ENCODE peak calls at places on chromosomes 7 and 10, in five cellular contexts. H, K, P, N and G are unnamed samples.

GRCh38 chr10:60422809-60423208 is 33.1 kb upstream of the ANK3 start:
- DNase-seq in P (no peak), N (no peak), K (no peak), H (no peak), G (peak; percentile 84)

GRCh38 chr7:22782616-22783232 is 39.9 kb downstream of the TOMM7 start:
- DNase-seq in H (peak; percentile 84), N (no peak), K (peak; percentile 79), P (no peak), G (peak; percentile 44)

GRCh38 chr7:121012919-121013318 is 24.4 kb downstream of the CPED1 start:
- DNase-seq in N (no peak), P (no peak), H (no peak), K (no peak), G (no peak)

GRCh38 chr10:44389150-44389549 is 4.3 kb upstream of the CXCL12 start:
- DNase-seq in P (no peak), N (no peak), H (no peak), K (no peak), G (no peak)

GRCh38 chr10:17061418-17061817 is 68.2 kb downstream of the CUBN start:
- DNase-seq in H (no peak), N (no peak), K (peak; percentile 9), P (no peak), G (no peak)

GRCh38 chr7:80830584-80831319 is 88.1 kb downstream of the SEMA3C start:
- DNase-seq in H (no peak), N (no peak), K (no peak), P (no peak), G (no peak)

GRCh38 chr7:157143788-157144187 is 5.1 kb downstream of the UBE3C start:
- DNase-seq in H (no peak), K (no peak), P (no peak), N (no peak), G (no peak)

GRCh38 chr10:21055339-21056135 is 158.4 kb upstream of the NEBL start:
- DNase-seq in K (no peak), N (no peak), H (no peak), P (no peak), G (no peak)

GRCh38 chr10:21427804-21428481 is 97.5 kb downstream of the SKIDA1 start:
- DNase-seq in N (no peak), H (peak; percentile 26), P (no peak), K (no peak), G (peak; percentile 24)

GRCh38 chr7:101208794-101209193 is 8.0 kb upstream of the MOGAT3 start:
- DNase-seq in P (no peak), K (no peak), H (no peak), N (no peak), G (no peak)

GRCh38 chr10:96797485-96797884 is 34.6 kb upstream of the LCOR start:
- DNase-seq in K (no peak), N (no peak), P (no peak), H (no peak), G (no peak)

GRCh38 chr10:128314691-128315090 is 188.5 kb upstream of the MKI67 start:
- DNase-seq in N (no peak), H (no peak), P (no peak), K (no peak), G (no peak)

GRCh38 chr10:89189211-89189734 is 17.8 kb downstream of the CH25H start:
- DNase-seq in N (no peak), H (no peak), P (no peak), K (no peak), G (no peak)

GRCh38 chr10:94293344-94293743 is 69.4 kb downstream of the NOC3L start:
- DNase-seq in P (no peak), N (no peak), H (no peak), K (no peak), G (no peak)

GRCh38 chr10:67079126-67079525 is 153.3 kb downstream of the LRRTM3 start:
- DNase-seq in P (no peak), K (no peak), H (no peak), N (no peak), G (no peak)

GRCh38 chr7:99404235-99404976 is 4.0 kb downstream of the PDAP1 start:
- DNase-seq in P (no peak), N (no peak), H (no peak), K (no peak), G (no peak)

GRCh38 chr7:94511763-94512162 is 2.2 kb downstream of the CASD1 start:
- DNase-seq in H (no peak), N (no peak), P (no peak), K (no peak), G (no peak)
- TF ChIP-seq CREB1 in H (no peak), N (no peak), P (no peak), K (no peak), G (no peak)

GRCh38 chr10:70674560-70675495 is 2.5 kb downstream of the ADAMTS14 start:
- DNase-seq in P (no peak), H (no peak), N (no peak), K (no peak), G (no peak)

GRCh38 chr10:70675496-70676161 is 3.3 kb downstream of the ADAMTS14 start:
- DNase-seq in H (no peak), K (no peak), N (no peak), P (no peak), G (no peak)

GRCh38 chr10:70672165-70672992 is at the start of gene ADAMTS14:
- DNase-seq in P (peak; percentile 13), K (peak; percentile 97), N (no peak), H (peak; percentile 78), G (no peak)

GRCh38 chr10:70672993-70673928 is 955 bp downstream of the ADAMTS14 start:
- DNase-seq in K (peak; percentile 44), N (no peak), P (no peak), H (peak; percentile 39), G (no peak)

DNA sequence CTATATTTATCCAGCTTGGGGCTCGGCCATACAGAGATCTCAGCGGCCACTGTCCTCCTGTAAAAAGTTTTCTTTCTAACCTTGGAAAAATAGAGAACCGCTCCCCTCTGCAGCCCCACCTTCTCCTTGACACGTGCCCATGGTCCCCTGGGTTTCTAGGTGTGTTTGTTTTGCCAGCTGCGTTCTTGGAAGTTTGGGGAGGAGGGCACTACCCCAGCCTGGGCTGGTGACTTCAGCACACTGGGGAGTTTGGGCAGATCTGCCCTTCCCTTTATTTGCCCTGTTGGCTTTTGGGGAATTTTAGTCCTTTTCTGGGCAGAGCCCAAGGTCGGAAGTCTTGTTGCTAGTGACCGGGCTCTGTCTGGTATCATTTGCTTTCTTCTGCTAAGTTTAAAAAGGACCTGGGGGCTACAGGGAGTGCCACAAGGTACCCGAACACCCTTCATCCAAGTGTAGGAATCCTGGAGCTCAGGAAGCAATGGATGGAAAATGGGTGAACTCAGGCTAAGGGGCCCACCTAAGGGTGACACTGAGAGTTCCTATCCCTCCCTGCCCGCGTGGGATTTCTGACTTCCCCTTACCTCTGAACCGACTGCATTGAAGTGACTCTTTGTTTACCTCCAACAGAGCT is 1.7 kb downstream of the ADAMTS14 start:
- DNase-seq in P (no peak), N (no peak), H (no peak), K (no peak), G (no peak)
- H3K4me3 ChIP-seq in P (no peak overlapping the region), N (no peak overlapping the region), H (no peak overlapping the region), K (peak overlapping the region; percentile 62), G (no peak overlapping the region)

GRCh38 chr7:70387197-70387596 is 744.7 kb upstream of the GALNT17 start:
- DNase-seq in N (no peak), H (no peak), K (no peak), P (no peak), G (no peak)
- TF ChIP-seq CREB1 in N (no peak), H (no peak), K (no peak), P (no peak), G (no peak)

DNA sequence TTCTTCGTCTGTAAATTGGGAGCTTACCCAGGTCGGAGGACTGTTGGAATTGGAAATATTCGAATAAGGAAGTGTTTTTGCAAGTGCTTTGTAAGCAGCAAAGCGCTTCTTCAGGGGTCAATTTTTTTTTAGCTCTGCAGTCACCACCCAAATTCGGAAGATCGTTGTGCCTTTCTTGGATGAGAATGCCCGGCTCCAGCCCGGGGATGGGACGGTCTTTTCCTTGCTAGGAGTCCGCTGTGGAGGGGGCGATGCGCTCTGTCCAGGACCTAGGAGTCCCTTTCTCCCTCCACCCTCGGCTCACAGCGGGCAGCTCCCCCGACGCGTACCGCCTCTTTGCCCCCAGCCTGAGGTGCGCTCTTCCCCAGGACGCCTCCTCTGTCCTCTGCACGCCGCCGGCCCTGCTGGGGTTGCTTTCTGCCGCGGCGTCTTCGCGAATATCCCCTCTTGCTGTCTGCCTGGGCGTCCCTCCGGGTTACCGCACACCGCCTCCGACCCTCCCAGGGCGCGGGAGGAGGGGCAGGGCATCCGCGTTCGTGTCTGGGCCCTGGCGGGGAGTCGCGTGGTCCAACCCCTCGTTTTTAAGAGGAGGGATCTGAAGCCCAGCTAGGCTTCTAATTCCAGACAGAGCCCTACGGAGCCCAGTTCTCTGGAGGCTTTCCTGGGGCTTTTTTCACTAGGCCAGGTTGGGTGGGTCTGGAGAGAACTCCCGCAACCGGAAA is 167.1 kb downstream of the UBE2H start:
- DNase-seq in P (no peak), H (no peak), N (no peak), K (no peak), G (no peak)
- H3K4me3 ChIP-seq in P (peak overlapping the region; percentile 32), H (peak overlapping the region; percentile 56), N (peak overlapping the region; percentile 55), K (no peak overlapping the region), G (no peak overlapping the region)

DNA sequence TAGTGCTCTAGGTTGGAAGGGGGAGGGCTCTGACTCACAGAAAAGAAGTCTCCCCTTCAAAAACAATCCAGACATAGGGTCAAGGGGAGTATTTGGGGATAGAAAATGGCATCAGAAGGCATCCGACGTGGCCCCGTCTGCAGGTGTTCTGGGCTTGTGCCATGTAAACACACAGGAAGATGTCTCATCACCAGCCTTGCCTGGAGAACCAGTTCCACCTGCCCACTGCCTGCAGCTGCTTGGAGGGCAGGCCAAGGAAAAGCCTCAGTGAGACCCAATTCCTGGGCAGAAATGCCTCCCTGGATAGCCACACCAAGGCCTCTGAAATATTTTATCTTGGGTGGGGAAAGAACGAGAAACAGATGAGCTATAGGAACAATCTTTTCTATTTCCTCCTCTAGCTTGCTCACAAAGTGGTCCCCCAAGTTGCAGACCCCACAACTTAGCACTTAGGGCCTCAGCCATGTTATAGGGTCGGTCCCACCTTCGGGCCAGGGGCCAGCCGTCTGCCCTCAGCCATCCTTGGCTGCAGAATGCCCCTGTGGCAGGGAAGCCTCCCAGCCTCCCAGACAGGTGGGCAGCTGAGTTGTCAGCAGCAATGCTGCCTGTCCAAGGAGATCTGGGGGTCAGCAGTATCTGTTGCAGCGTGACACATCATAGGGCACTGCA is 54.3 kb upstream of the ECHDC3 start:
- DNase-seq in K (no peak), N (no peak), H (no peak), P (no peak), G (no peak)
- TF ChIP-seq CREB1 in K (no peak), N (no peak), H (no peak), P (no peak), G (no peak)

GRCh38 chr10:132965411-132966057 is 23.2 kb upstream of the CFAP46 start:
- DNase-seq in P (no peak), N (no peak), K (no peak), H (no peak), G (no peak)
- H3K4me3 ChIP-seq in P (no peak overlapping the region), N (no peak overlapping the region), K (no peak overlapping the region), H (no peak overlapping the region), G (no peak overlapping the region)

GRCh38 chr7:78473011-78473410 is 674.4 kb downstream of the PHTF2 start:
- DNase-seq in P (no peak), H (no peak), N (no peak), K (no peak), G (no peak)
- TF ChIP-seq CREB1 in P (no peak), H (no peak), N (no peak), K (no peak), G (no peak)